ENCODE peak calls at places on chromosomes 2 and 18, in four cellular contexts. A is trophoblast cell, Y is H9, I is neuronal stem cell. D is an unnamed sample.

GRCh38 chr2:85727798-85728197 is 26.0 kb upstream of the ATOH8 start:
- DNase-seq in A (no peak), Y (no peak), I (no peak), D (no peak)

GRCh38 chr2:192236136-192236535 is 41.4 kb upstream of the TMEFF2 start:
- DNase-seq in A (peak), Y (no peak), I (no peak), D (peak)

GRCh38 chr18:9683418-9684396 is 24.4 kb upstream of the RAB31 start:
- DNase-seq in A (peak), Y (no peak), I (no peak), D (peak)

GRCh38 chr18:63464434-63464833 is 12.3 kb upstream of the SERPINB5 start:
- DNase-seq in A (no peak), Y (no peak), I (no peak), D (no peak)

GRCh38 chr2:238841542-238842181 is 6.2 kb upstream of the TWIST2 start:
- DNase-seq in A (peak), Y (no peak), I (no peak), D (no peak)

GRCh38 chr18:3305354-3305762 is 43.4 kb downstream of the MYL12B start:
- DNase-seq in A (peak), Y (no peak), I (no peak), D (peak)

GRCh38 chr2:160454070-160454797 is 39.4 kb downstream of the RBMS1 start:
- DNase-seq in A (no peak), Y (no peak), I (no peak), D (no peak)

GRCh38 chr2:240452471-240453256 is 17.2 kb downstream of the GPC1 start:
- DNase-seq in A (peak), Y (peak), I (peak), D (peak)

GRCh38 chr2:206915136-206915535 is 24.2 kb upstream of the CPO start:
- DNase-seq in A (peak), Y (no peak), I (no peak), D (peak)

GRCh38 chr18:62109676-62110075 is 77.2 kb downstream of the PIGN start:
- DNase-seq in A (no peak), Y (no peak), I (no peak), D (peak)

GRCh38 chr2:5250482-5250881 is 441.7 kb upstream of the SOX11 start:
- DNase-seq in A (peak), Y (peak), I (no peak), D (no peak)

GRCh38 chr2:111662771-111663470 is 221.1 kb downstream of the ANAPC1 start:
- DNase-seq in A (no peak), Y (no peak), I (no peak), D (peak)

GRCh38 chr2:133249362-133249761 is 318.9 kb downstream of the NCKAP5 start:
- DNase-seq in A (no peak), Y (no peak), I (no peak), D (no peak)

GRCh38 chr2:155332016-155332415 is 633.5 kb downstream of the KCNJ3 start:
- DNase-seq in A (peak), Y (no peak), I (no peak), D (no peak)

GRCh38 chr2:218805627-218806026 is 23.7 kb downstream of the CYP27A1 start:
- DNase-seq in A (no peak), Y (no peak), I (no peak), D (peak)

GRCh38 chr18:55239764-55240163 is 280.5 kb upstream of the CCDC68 start:
- DNase-seq in A (no peak), Y (no peak), I (no peak), D (no peak)

GRCh38 chr18:37339701-37340215 is 225.8 kb downstream of the CELF4 start:
- DNase-seq in A (no peak), Y (no peak), I (no peak), D (no peak)

GRCh38 chr18:37336568-37337285 is 228.9 kb downstream of the CELF4 start:
- DNase-seq in A (no peak), Y (no peak), I (no peak), D (no peak)

GRCh38 chr18:37334494-37335125 is 231.0 kb downstream of the CELF4 start:
- DNase-seq in A (no peak), Y (no peak), I (peak), D (peak)

GRCh38 chr18:37332764-37333420 is 232.7 kb downstream of the CELF4 start:
- DNase-seq in A (no peak), Y (no peak), I (no peak), D (no peak)

GRCh38 chr18:37335337-37335736 is 230.3 kb downstream of the CELF4 start:
- DNase-seq in A (no peak), Y (peak), I (no peak), D (no peak)
- H4K8ac ChIP-seq in A (no peak), Y (no peak), I (peak), D (no peak)

GRCh38 chr18:58156516-58156915 is 112.5 kb downstream of the NEDD4L start:
- DNase-seq in A (no peak), Y (no peak), I (no peak), D (no peak)
- H4K8ac ChIP-seq in A (peak), Y (no peak), I (no peak), D (no peak)

DNA sequence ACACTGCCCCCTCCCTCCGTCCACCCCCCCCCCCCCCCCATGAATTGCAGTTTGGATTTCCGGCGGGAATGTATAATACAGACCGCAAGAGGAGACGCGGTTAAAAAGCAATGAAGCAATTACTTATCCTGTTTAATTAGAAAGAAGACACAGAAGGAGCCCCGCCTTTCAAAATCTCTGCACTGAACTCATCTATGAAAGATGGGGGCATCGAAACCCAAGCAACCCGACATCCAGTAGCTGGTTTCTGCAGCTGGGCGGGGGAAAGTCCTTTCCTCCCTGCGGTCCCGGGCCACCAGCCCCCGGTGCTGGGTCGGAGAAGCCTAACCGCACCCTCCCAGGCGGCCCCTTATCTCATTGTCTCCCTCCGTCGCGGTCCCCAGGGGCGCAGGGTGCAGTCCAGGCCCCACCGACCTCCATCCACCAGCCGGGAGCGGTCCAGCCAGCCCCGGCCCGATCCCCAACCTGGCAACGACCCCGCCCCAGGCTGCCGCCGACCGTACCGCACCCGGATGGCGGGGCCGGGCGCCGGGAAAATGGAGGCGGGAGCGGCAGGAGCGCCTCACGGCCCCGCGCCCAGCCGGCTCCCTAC is 519 bp downstream of the RAPH1 start:
- DNase-seq in A (peak), Y (no peak), I (no peak), D (no peak)
- H4K8ac ChIP-seq in A (peak), Y (no peak), I (peak), D (peak)

GRCh38 chr2:26627350-26628105 is 13.6 kb downstream of the CIB4 start:
- DNase-seq in A (no peak), Y (no peak), I (no peak), D (no peak)
- H4K8ac ChIP-seq in A (no peak), Y (no peak), I (no peak), D (no peak)

GRCh38 chr18:48639772-48640432 is 101.1 kb downstream of the CTIF start:
- DNase-seq in A (peak), Y (no peak), I (no peak), D (no peak)
- H4K8ac ChIP-seq in A (no peak), Y (no peak), I (no peak), D (no peak)

GRCh38 chr2:61536723-61537581 is 1.2 kb downstream of the XPO1 start:
- DNase-seq in A (peak), Y (peak), I (peak), D (peak)
- H4K8ac ChIP-seq in A (peak), Y (peak), I (no peak), D (peak)

GRCh38 chr2:162016080-162016479 is 57.9 kb downstream of the DPP4 start:
- DNase-seq in A (no peak), Y (no peak), I (no peak), D (no peak)

GRCh38 chr2:162011718-162012564 is 62.1 kb downstream of the DPP4 start:
- DNase-seq in A (peak), Y (no peak), I (no peak), D (no peak)

GRCh38 chr2:162012565-162012869 is 61.5 kb downstream of the DPP4 start:
- DNase-seq in A (no peak), Y (no peak), I (no peak), D (no peak)

GRCh38 chr2:162014751-162015150 is 59.3 kb downstream of the DPP4 start:
- DNase-seq in A (no peak), Y (no peak), I (no peak), D (peak)

DNA sequence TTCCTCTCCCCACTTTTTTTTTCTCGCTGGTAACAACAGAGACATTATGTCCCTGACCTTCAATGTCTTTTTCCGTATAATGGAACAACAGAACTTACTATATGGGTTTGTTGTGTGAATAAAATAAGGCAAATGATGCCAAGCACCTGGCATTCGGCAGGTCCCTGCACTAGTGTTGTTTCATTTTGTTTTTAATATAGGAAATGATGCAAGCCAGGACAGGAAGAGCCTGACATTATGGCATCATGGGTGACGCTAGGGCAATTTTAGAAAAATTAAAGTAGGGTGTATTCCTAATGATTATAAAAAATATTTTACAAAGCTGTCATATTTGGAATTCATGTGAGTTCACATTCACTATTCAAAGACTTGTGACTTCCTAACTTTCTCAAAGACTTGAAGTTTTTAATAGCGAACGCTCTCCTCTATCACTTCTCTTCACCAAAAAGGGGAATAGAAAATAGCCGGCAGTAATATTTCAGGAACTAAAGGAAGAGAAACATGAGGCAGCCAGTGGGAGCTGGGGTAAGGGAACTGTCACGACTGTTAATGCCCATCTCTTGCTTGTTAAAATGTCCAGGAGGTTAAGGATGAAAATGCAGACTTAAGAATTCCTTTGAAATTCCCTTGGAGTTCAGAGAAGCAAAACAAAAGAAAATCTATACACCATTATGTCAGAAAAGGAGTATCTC is 60.4 kb downstream of the DPP4 start:
- DNase-seq in A (peak), Y (no peak), I (no peak), D (no peak)
- H4K8ac ChIP-seq in A (no peak), Y (no peak), I (no peak), D (no peak)

GRCh38 chr2:157919181-157919580 is 43.1 kb upstream of the ACVR1 start:
- DNase-seq in A (no peak), Y (no peak), I (no peak), D (no peak)

GRCh38 chr2:157922815-157923214 is 46.7 kb upstream of the ACVR1 start:
- DNase-seq in A (no peak), Y (no peak), I (no peak), D (no peak)

GRCh38 chr2:157925071-157925470 is 48.9 kb upstream of the ACVR1 start:
- DNase-seq in A (no peak), Y (no peak), I (no peak), D (no peak)

GRCh38 chr2:157923598-157923997 is 47.5 kb upstream of the ACVR1 start:
- DNase-seq in A (no peak), Y (no peak), I (no peak), D (no peak)

GRCh38 chr2:157922341-157922740 is 46.2 kb upstream of the ACVR1 start:
- DNase-seq in A (no peak), Y (no peak), I (no peak), D (no peak)
- H4K8ac ChIP-seq in A (no peak), Y (no peak), I (no peak), D (no peak)

D was measured in IMR-90.